ENCODE peak calls at places on chromosomes 1 and 21, in five cellular contexts. One of them, this sample, is unnamed.

GRCh38 chr1:24111264-24111997 is 504 bp downstream of the MYOM3 start:
- DNase-seq in T-cell: no peak
- DNase-seq in activated CD4-positive, alpha-beta T cell treated with anti-CD3 and anti-CD28 coated beads, Interleukin-2, amount 10 ng/mL, durations not matched to agents 7 days and 5 days: no peak
- DNase-seq in neural crest cell: no peak
- DNase-seq in astrocyte of the spinal cord: no peak
- DNase-seq in this sample: no peak

GRCh38 chr1:172745014-172745413 is 86.1 kb downstream of the FASLG start:
- DNase-seq in T-cell: peak
- DNase-seq in activated CD4-positive, alpha-beta T cell treated with anti-CD3 and anti-CD28 coated beads, Interleukin-2, amount 10 ng/mL, durations not matched to agents 7 days and 5 days: peak
- DNase-seq in neural crest cell: no peak
- DNase-seq in astrocyte of the spinal cord: peak
- DNase-seq in this sample: peak

GRCh38 chr21:42193131-42193671 is 25.7 kb upstream of the ABCG1 start:
- DNase-seq in T-cell: peak
- DNase-seq in activated CD4-positive, alpha-beta T cell treated with anti-CD3 and anti-CD28 coated beads, Interleukin-2, amount 10 ng/mL, durations not matched to agents 7 days and 5 days: peak
- DNase-seq in neural crest cell: no peak
- DNase-seq in astrocyte of the spinal cord: peak
- DNase-seq in this sample: peak

GRCh38 chr1:10691740-10692125 is 104.7 kb downstream of the CASZ1 start:
- DNase-seq in T-cell: no peak
- DNase-seq in activated CD4-positive, alpha-beta T cell treated with anti-CD3 and anti-CD28 coated beads, Interleukin-2, amount 10 ng/mL, durations not matched to agents 7 days and 5 days: no peak
- DNase-seq in neural crest cell: no peak
- DNase-seq in astrocyte of the spinal cord: no peak
- DNase-seq in this sample: no peak

GRCh38 chr1:47147047-47147785 is 10.0 kb downstream of the CYP4A22 start:
- DNase-seq in T-cell: no peak
- DNase-seq in activated CD4-positive, alpha-beta T cell treated with anti-CD3 and anti-CD28 coated beads, Interleukin-2, amount 10 ng/mL, durations not matched to agents 7 days and 5 days: no peak
- DNase-seq in neural crest cell: no peak
- DNase-seq in astrocyte of the spinal cord: no peak
- DNase-seq in this sample: no peak

GRCh38 chr1:9655127-9655723 is 3.7 kb downstream of the PIK3CD start:
- DNase-seq in T-cell: peak
- DNase-seq in activated CD4-positive, alpha-beta T cell treated with anti-CD3 and anti-CD28 coated beads, Interleukin-2, amount 10 ng/mL, durations not matched to agents 7 days and 5 days: peak
- DNase-seq in neural crest cell: no peak
- DNase-seq in astrocyte of the spinal cord: no peak
- DNase-seq in this sample: no peak

GRCh38 chr1:31433396-31433930 is 20.4 kb downstream of the SERINC2 start:
- DNase-seq in T-cell: no peak
- DNase-seq in activated CD4-positive, alpha-beta T cell treated with anti-CD3 and anti-CD28 coated beads, Interleukin-2, amount 10 ng/mL, durations not matched to agents 7 days and 5 days: no peak
- DNase-seq in neural crest cell: no peak
- DNase-seq in astrocyte of the spinal cord: no peak
- DNase-seq in this sample: no peak

GRCh38 chr1:167666416-167666815 is 36.4 kb downstream of the RCSD1 start:
- DNase-seq in T-cell: no peak
- DNase-seq in activated CD4-positive, alpha-beta T cell treated with anti-CD3 and anti-CD28 coated beads, Interleukin-2, amount 10 ng/mL, durations not matched to agents 7 days and 5 days: no peak
- DNase-seq in neural crest cell: no peak
- DNase-seq in astrocyte of the spinal cord: peak
- DNase-seq in this sample: no peak

GRCh38 chr1:32741417-32742131 is 39.0 kb upstream of the SYNC start:
- DNase-seq in T-cell: no peak
- DNase-seq in activated CD4-positive, alpha-beta T cell treated with anti-CD3 and anti-CD28 coated beads, Interleukin-2, amount 10 ng/mL, durations not matched to agents 7 days and 5 days: no peak
- DNase-seq in neural crest cell: no peak
- DNase-seq in astrocyte of the spinal cord: no peak
- DNase-seq in this sample: no peak

GRCh38 chr21:34781508-34781907 is 112.7 kb downstream of the CLIC6 start:
- DNase-seq in T-cell: no peak
- DNase-seq in activated CD4-positive, alpha-beta T cell treated with anti-CD3 and anti-CD28 coated beads, Interleukin-2, amount 10 ng/mL, durations not matched to agents 7 days and 5 days: no peak
- DNase-seq in neural crest cell: no peak
- DNase-seq in astrocyte of the spinal cord: no peak
- DNase-seq in this sample: no peak

GRCh38 chr1:234562336-234562735 is 47.6 kb downstream of the IRF2BP2 start:
- DNase-seq in T-cell: no peak
- DNase-seq in activated CD4-positive, alpha-beta T cell treated with anti-CD3 and anti-CD28 coated beads, Interleukin-2, amount 10 ng/mL, durations not matched to agents 7 days and 5 days: no peak
- DNase-seq in neural crest cell: no peak
- DNase-seq in astrocyte of the spinal cord: no peak
- DNase-seq in this sample: no peak

GRCh38 chr1:239253032-239253431 is 133.3 kb upstream of the CHRM3 start:
- DNase-seq in T-cell: no peak
- DNase-seq in activated CD4-positive, alpha-beta T cell treated with anti-CD3 and anti-CD28 coated beads, Interleukin-2, amount 10 ng/mL, durations not matched to agents 7 days and 5 days: no peak
- DNase-seq in neural crest cell: no peak
- DNase-seq in astrocyte of the spinal cord: no peak
- DNase-seq in this sample: no peak

GRCh38 chr1:67635055-67635809 is 49.8 kb upstream of the GADD45A start:
- DNase-seq in T-cell: no peak
- DNase-seq in activated CD4-positive, alpha-beta T cell treated with anti-CD3 and anti-CD28 coated beads, Interleukin-2, amount 10 ng/mL, durations not matched to agents 7 days and 5 days: no peak
- DNase-seq in neural crest cell: no peak
- DNase-seq in astrocyte of the spinal cord: no peak
- DNase-seq in this sample: no peak

GRCh38 chr1:224851210-224851849 is 78.1 kb upstream of the DNAH14 start:
- DNase-seq in T-cell: peak
- DNase-seq in activated CD4-positive, alpha-beta T cell treated with anti-CD3 and anti-CD28 coated beads, Interleukin-2, amount 10 ng/mL, durations not matched to agents 7 days and 5 days: peak
- DNase-seq in neural crest cell: peak
- DNase-seq in astrocyte of the spinal cord: peak
- DNase-seq in this sample: peak

GRCh38 chr1:218377143-218377660 is 32.1 kb downstream of the TGFB2 start:
- DNase-seq in T-cell: peak
- DNase-seq in activated CD4-positive, alpha-beta T cell treated with anti-CD3 and anti-CD28 coated beads, Interleukin-2, amount 10 ng/mL, durations not matched to agents 7 days and 5 days: peak
- DNase-seq in neural crest cell: no peak
- DNase-seq in astrocyte of the spinal cord: peak
- DNase-seq in this sample: peak

GRCh38 chr1:84260852-84261518 is 40.5 kb upstream of the SAMD13 start:
- DNase-seq in T-cell: no peak
- DNase-seq in activated CD4-positive, alpha-beta T cell treated with anti-CD3 and anti-CD28 coated beads, Interleukin-2, amount 10 ng/mL, durations not matched to agents 7 days and 5 days: no peak
- DNase-seq in neural crest cell: no peak
- DNase-seq in astrocyte of the spinal cord: no peak
- DNase-seq in this sample: no peak

GRCh38 chr1:8903908-8904650 is 25.6 kb upstream of the ENO1 start:
- DNase-seq in T-cell: no peak
- DNase-seq in activated CD4-positive, alpha-beta T cell treated with anti-CD3 and anti-CD28 coated beads, Interleukin-2, amount 10 ng/mL, durations not matched to agents 7 days and 5 days: no peak
- DNase-seq in neural crest cell: no peak
- DNase-seq in astrocyte of the spinal cord: peak
- DNase-seq in this sample: no peak

GRCh38 chr1:85623061-85623471 is 42.5 kb downstream of the CCN1 start:
- DNase-seq in T-cell: no peak
- DNase-seq in activated CD4-positive, alpha-beta T cell treated with anti-CD3 and anti-CD28 coated beads, Interleukin-2, amount 10 ng/mL, durations not matched to agents 7 days and 5 days: no peak
- DNase-seq in neural crest cell: no peak
- DNase-seq in astrocyte of the spinal cord: peak
- DNase-seq in this sample: no peak

GRCh38 chr1:232046531-232047283 is 420.1 kb downstream of the DISC1 start:
- DNase-seq in T-cell: no peak
- DNase-seq in activated CD4-positive, alpha-beta T cell treated with anti-CD3 and anti-CD28 coated beads, Interleukin-2, amount 10 ng/mL, durations not matched to agents 7 days and 5 days: no peak
- DNase-seq in neural crest cell: no peak
- DNase-seq in astrocyte of the spinal cord: no peak
- DNase-seq in this sample: no peak

GRCh38 chr1:54922921-54923421 is 36.0 kb upstream of the DHCR24 start:
- DNase-seq in T-cell: no peak
- DNase-seq in activated CD4-positive, alpha-beta T cell treated with anti-CD3 and anti-CD28 coated beads, Interleukin-2, amount 10 ng/mL, durations not matched to agents 7 days and 5 days: no peak
- DNase-seq in neural crest cell: no peak
- DNase-seq in astrocyte of the spinal cord: no peak
- DNase-seq in this sample: no peak

GRCh38 chr1:39178541-39179431 is 25.7 kb upstream of the MACF1 start:
- DNase-seq in T-cell: no peak
- DNase-seq in activated CD4-positive, alpha-beta T cell treated with anti-CD3 and anti-CD28 coated beads, Interleukin-2, amount 10 ng/mL, durations not matched to agents 7 days and 5 days: no peak
- DNase-seq in neural crest cell: no peak
- DNase-seq in astrocyte of the spinal cord: peak
- DNase-seq in this sample: no peak

GRCh38 chr1:38436006-38436405 is 389.4 kb upstream of the POU3F1 start:
- DNase-seq in T-cell: no peak
- DNase-seq in activated CD4-positive, alpha-beta T cell treated with anti-CD3 and anti-CD28 coated beads, Interleukin-2, amount 10 ng/mL, durations not matched to agents 7 days and 5 days: no peak
- DNase-seq in neural crest cell: no peak
- DNase-seq in astrocyte of the spinal cord: no peak
- DNase-seq in this sample: no peak

GRCh38 chr1:4749406-4749805 is 95.0 kb downstream of the AJAP1 start:
- DNase-seq in T-cell: no peak
- DNase-seq in activated CD4-positive, alpha-beta T cell treated with anti-CD3 and anti-CD28 coated beads, Interleukin-2, amount 10 ng/mL, durations not matched to agents 7 days and 5 days: no peak
- DNase-seq in neural crest cell: no peak
- DNase-seq in astrocyte of the spinal cord: no peak
- DNase-seq in this sample: no peak

GRCh38 chr21:21806711-21807597 is 808.7 kb downstream of the NCAM2 start:
- DNase-seq in T-cell: no peak
- DNase-seq in activated CD4-positive, alpha-beta T cell treated with anti-CD3 and anti-CD28 coated beads, Interleukin-2, amount 10 ng/mL, durations not matched to agents 7 days and 5 days: no peak
- DNase-seq in neural crest cell: no peak
- DNase-seq in astrocyte of the spinal cord: no peak
- DNase-seq in this sample: no peak

GRCh38 chr1:117682372-117682771 is 76.5 kb downstream of the TENT5C start:
- DNase-seq in T-cell: no peak
- DNase-seq in activated CD4-positive, alpha-beta T cell treated with anti-CD3 and anti-CD28 coated beads, Interleukin-2, amount 10 ng/mL, durations not matched to agents 7 days and 5 days: no peak
- DNase-seq in neural crest cell: no peak
- DNase-seq in astrocyte of the spinal cord: no peak
- DNase-seq in this sample: no peak

GRCh38 chr1:109466440-109467300 is at the start of gene SYPL2:
- DNase-seq in T-cell: no peak
- DNase-seq in activated CD4-positive, alpha-beta T cell treated with anti-CD3 and anti-CD28 coated beads, Interleukin-2, amount 10 ng/mL, durations not matched to agents 7 days and 5 days: no peak
- DNase-seq in neural crest cell: peak
- DNase-seq in astrocyte of the spinal cord: no peak
- DNase-seq in this sample: no peak

GRCh38 chr1:116359060-116359830 is 13.8 kb upstream of the ATP1A1 start:
- DNase-seq in T-cell: no peak
- DNase-seq in activated CD4-positive, alpha-beta T cell treated with anti-CD3 and anti-CD28 coated beads, Interleukin-2, amount 10 ng/mL, durations not matched to agents 7 days and 5 days: no peak
- DNase-seq in neural crest cell: no peak
- DNase-seq in astrocyte of the spinal cord: no peak
- DNase-seq in this sample: no peak

GRCh38 chr1:168720839-168721238 is 8.2 kb downstream of the DPT start:
- DNase-seq in T-cell: no peak
- DNase-seq in activated CD4-positive, alpha-beta T cell treated with anti-CD3 and anti-CD28 coated beads, Interleukin-2, amount 10 ng/mL, durations not matched to agents 7 days and 5 days: no peak
- DNase-seq in neural crest cell: no peak
- DNase-seq in astrocyte of the spinal cord: no peak
- DNase-seq in this sample: no peak

GRCh38 chr1:229377429-229377828 is 34.6 kb upstream of the CCSAP start:
- DNase-seq in T-cell: no peak
- DNase-seq in activated CD4-positive, alpha-beta T cell treated with anti-CD3 and anti-CD28 coated beads, Interleukin-2, amount 10 ng/mL, durations not matched to agents 7 days and 5 days: no peak
- DNase-seq in neural crest cell: no peak
- DNase-seq in astrocyte of the spinal cord: no peak
- DNase-seq in this sample: no peak

GRCh38 chr1:2130871-2131289 is 63.7 kb downstream of the FAAP20 start:
- DNase-seq in T-cell: no peak
- DNase-seq in activated CD4-positive, alpha-beta T cell treated with anti-CD3 and anti-CD28 coated beads, Interleukin-2, amount 10 ng/mL, durations not matched to agents 7 days and 5 days: no peak
- DNase-seq in neural crest cell: no peak
- DNase-seq in astrocyte of the spinal cord: no peak
- DNase-seq in this sample: no peak

GRCh38 chr1:88753506-88753905 is 69.4 kb downstream of the PKN2 start:
- DNase-seq in T-cell: no peak
- DNase-seq in activated CD4-positive, alpha-beta T cell treated with anti-CD3 and anti-CD28 coated beads, Interleukin-2, amount 10 ng/mL, durations not matched to agents 7 days and 5 days: no peak
- DNase-seq in neural crest cell: no peak
- DNase-seq in astrocyte of the spinal cord: no peak
- DNase-seq in this sample: no peak

GRCh38 chr1:59062743-59063142 is 234.2 kb upstream of the FGGY start:
- DNase-seq in T-cell: no peak
- DNase-seq in activated CD4-positive, alpha-beta T cell treated with anti-CD3 and anti-CD28 coated beads, Interleukin-2, amount 10 ng/mL, durations not matched to agents 7 days and 5 days: no peak
- DNase-seq in neural crest cell: no peak
- DNase-seq in astrocyte of the spinal cord: peak
- DNase-seq in this sample: no peak

GRCh38 chr1:99682291-99682751 is 36.4 kb downstream of the PALMD start:
- DNase-seq in T-cell: no peak
- DNase-seq in activated CD4-positive, alpha-beta T cell treated with anti-CD3 and anti-CD28 coated beads, Interleukin-2, amount 10 ng/mL, durations not matched to agents 7 days and 5 days: no peak
- DNase-seq in neural crest cell: no peak
- DNase-seq in astrocyte of the spinal cord: peak
- DNase-seq in this sample: no peak

GRCh38 chr1:32215629-32216505 is 6.3 kb downstream of the TMEM234 start:
- DNase-seq in T-cell: peak
- DNase-seq in activated CD4-positive, alpha-beta T cell treated with anti-CD3 and anti-CD28 coated beads, Interleukin-2, amount 10 ng/mL, durations not matched to agents 7 days and 5 days: peak
- DNase-seq in neural crest cell: peak
- DNase-seq in astrocyte of the spinal cord: peak
- DNase-seq in this sample: peak

This sample was measured in Jurkat, Clone E6-1.